ENCODE peak calls at places on chromosomes 7 and 10, in ten cellular contexts. T is SW 1271; I is iris pigment epithelial cell; D is foreskin melanocyte; C is HEK293T; R is brain microvascular endothelial cell; X is AG08395; Q is posterior vena cava; Y is CD4-positive, alpha-beta T cell; O is stimulated activated CD4-positive, alpha-beta T cell treated with anti-CD3 and anti-CD28 coated beads, Interleukin-15, amount 100 ng/mL, for 24 hours. M is an unnamed sample.

GRCh38 chr10:43123361-43124093 is 14.7 kb upstream of the CSGALNACT2 start:
- DNase-seq in R (no peak), C (no peak), Q (no peak), X (no peak), Y (no peak), D (no peak), T (no peak), I (no peak), O (no peak), M (no peak)

GRCh38 chr10:129796611-129797420 is 167.3 kb downstream of the EBF3 start:
- DNase-seq in R (no peak), X (no peak), T (no peak), Q (no peak), Y (no peak), O (no peak), D (no peak), C (no peak), I (no peak), M (no peak)

GRCh38 chr7:130954918-130955559 is 221.0 kb upstream of the KLF14 start:
- DNase-seq in C (no peak), Q (no peak), Y (no peak), X (no peak), I (no peak), T (no peak), D (no peak), R (no peak), O (no peak), M (no peak)

GRCh38 chr7:155729847-155730246 is 82.4 kb downstream of the SHH start:
- DNase-seq in T (no peak), X (no peak), R (peak), I (peak), Y (no peak), C (no peak), D (no peak), Q (no peak), O (no peak), M (peak)

GRCh38 chr7:123749537-123749857 is 694 bp upstream of the WASL start:
- DNase-seq in X (peak), D (no peak), O (peak), I (peak), T (peak), Q (no peak), R (peak), C (no peak), Y (peak), M (peak)

GRCh38 chr10:57593983-57594573 is 673.6 kb downstream of the IPMK start:
- DNase-seq in X (no peak), Y (no peak), O (no peak), D (no peak), C (no peak), I (no peak), Q (no peak), R (no peak), T (no peak), M (no peak)

GRCh38 chr7:150428671-150429451 is 21.6 kb upstream of the GIMAP8 start:
- DNase-seq in C (no peak), Y (no peak), X (peak), Q (peak), I (peak), D (no peak), R (peak), O (no peak), T (no peak), M (peak)

GRCh38 chr7:151679868-151680534 is 160.3 kb upstream of the RHEB start:
- DNase-seq in Y (no peak), I (no peak), Q (peak), O (no peak), R (no peak), T (no peak), X (no peak), D (no peak), C (no peak), M (no peak)

GRCh38 chr10:3186365-3186764 is 13.8 kb upstream of the PITRM1 start:
- DNase-seq in Q (no peak), R (no peak), I (no peak), T (no peak), O (peak), X (no peak), Y (peak), D (no peak), C (no peak), M (no peak)

GRCh38 chr10:16521311-16522016 is at the start of gene C1QL3:
- DNase-seq in X (peak), Q (no peak), I (peak), D (no peak), Y (no peak), T (no peak), C (no peak), R (no peak), O (peak), M (peak)

GRCh38 chr10:122648599-122649428 is 50.8 kb downstream of the C10orf120 start:
- DNase-seq in R (peak), T (no peak), O (peak), D (peak), C (peak), X (peak), I (peak), Y (no peak), Q (no peak), M (peak)

GRCh38 chr10:80204801-80205477 is 398 bp downstream of the ANXA11 start:
- DNase-seq in X (no peak), Y (peak), D (no peak), O (peak), T (no peak), I (peak), C (peak), R (no peak), Q (peak), M (peak)

GRCh38 chr10:32141018-32141807 is 85.0 kb upstream of the KIF5B start:
- DNase-seq in O (no peak), Q (no peak), X (no peak), T (no peak), Y (no peak), C (no peak), I (peak), R (no peak), D (no peak), M (no peak)

GRCh38 chr10:13072339-13072738 is 27.6 kb upstream of the OPTN start:
- DNase-seq in X (no peak), Q (no peak), C (no peak), O (peak), Y (no peak), D (no peak), T (no peak), I (no peak), R (no peak), M (no peak)

GRCh38 chr7:20560325-20561180 is 54.9 kb upstream of the ABCB5 start:
- DNase-seq in O (no peak), R (no peak), Y (no peak), D (peak), C (no peak), X (no peak), Q (no peak), I (no peak), T (no peak), M (no peak)

GRCh38 chr7:2633538-2634264 is 1.9 kb downstream of the TTYH3 start:
- DNase-seq in O (peak), Y (no peak), T (peak), C (no peak), X (peak), R (peak), I (peak), D (no peak), Q (peak), M (peak)

GRCh38 chr7:45000096-45001032 is at the start of gene CCM2:
- DNase-seq in I (peak), X (peak), R (no peak), Q (peak), Y (no peak), D (no peak), O (no peak), T (no peak), C (peak), M (peak)

GRCh38 chr7:64794171-64794844 is at the start of gene ZNF138:
- DNase-seq in Y (peak), R (peak), Q (peak), X (peak), I (peak), O (peak), D (peak), C (peak), T (peak), M (peak)

GRCh38 chr7:29955075-29955792 is 34.4 kb downstream of the SCRN1 start:
- DNase-seq in C (no peak), O (no peak), D (no peak), X (no peak), Y (no peak), T (no peak), I (no peak), Q (no peak), R (no peak), M (no peak)

GRCh38 chr7:42380411-42380810 is 143.4 kb upstream of the GLI3 start:
- DNase-seq in I (peak), D (no peak), T (no peak), X (peak), R (no peak), C (no peak), Q (no peak), O (no peak), Y (no peak), M (peak)

GRCh38 chr10:83603708-83604107 is 535.6 kb upstream of the GHITM start:
- DNase-seq in D (no peak), O (no peak), X (no peak), Q (no peak), I (peak), C (no peak), T (no peak), R (peak), Y (no peak), M (peak)

GRCh38 chr10:7006614-7007013 is 404.2 kb downstream of the SFMBT2 start:
- DNase-seq in D (no peak), Q (no peak), X (no peak), R (no peak), I (no peak), C (no peak), O (no peak), Y (no peak), T (no peak), M (no peak)

GRCh38 chr7:138952791-138953190 is 28.4 kb downstream of the KIAA1549 start:
- DNase-seq in R (no peak), C (no peak), Q (no peak), X (no peak), I (peak), O (no peak), D (no peak), Y (no peak), T (no peak), M (no peak)

GRCh38 chr7:133248901-133249300 is 4.0 kb upstream of the EXOC4 start:
- DNase-seq in I (no peak), T (no peak), X (no peak), Q (no peak), R (no peak), O (no peak), D (no peak), Y (no peak), C (no peak), M (no peak)

GRCh38 chr10:59779656-59780521 is 26.6 kb upstream of the MRLN start:
- DNase-seq in Y (no peak), R (no peak), O (no peak), D (no peak), T (no peak), I (no peak), X (no peak), Q (no peak), C (no peak), M (no peak)

GRCh38 chr10:6203331-6204062 is 765 bp downstream of the PFKFB3 start:
- DNase-seq in I (peak), Q (peak), R (no peak), T (no peak), X (peak), C (peak), Y (peak), D (peak), O (peak), M (peak)

GRCh38 chr7:71327946-71328345 is 196.0 kb downstream of the GALNT17 start:
- DNase-seq in T (no peak), O (no peak), R (no peak), Y (no peak), C (no peak), D (no peak), I (no peak), Q (no peak), X (no peak), M (no peak)

GRCh38 chr7:132966731-132967130 is 115.2 kb downstream of the CHCHD3 start:
- DNase-seq in O (no peak), X (no peak), C (no peak), Q (no peak), R (no peak), I (peak), D (no peak), T (no peak), Y (no peak), M (peak)

GRCh38 chr10:46550795-46551700 is 5.4 kb downstream of the GPRIN2 start:
- DNase-seq in D (no peak), T (no peak), X (no peak), Y (no peak), O (peak), C (no peak), I (no peak), Q (peak), R (no peak), M (no peak)

GRCh38 chr10:103265712-103266329 is 11.1 kb upstream of the INA start:
- DNase-seq in I (peak), Y (no peak), O (peak), T (no peak), X (peak), D (peak), Q (peak), C (peak), R (peak), M (peak)

GRCh38 chr10:60846173-60846572 is 67.9 kb downstream of the CDK1 start:
- DNase-seq in T (no peak), O (no peak), Q (no peak), C (no peak), X (peak), D (peak), I (peak), R (peak), Y (no peak), M (peak)

GRCh38 chr7:123410273-123410928 is 124.0 kb downstream of the IQUB start:
- DNase-seq in O (no peak), D (no peak), R (peak), T (no peak), C (peak), Y (no peak), I (peak), X (no peak), Q (no peak), M (no peak)

GRCh38 chr7:46542076-46542475 is 621.0 kb upstream of the IGFBP3 start:
- DNase-seq in C (no peak), Q (no peak), X (no peak), Y (no peak), O (no peak), I (no peak), D (no peak), T (no peak), R (no peak), M (peak)

GRCh38 chr10:132878091-132878729 is 64.2 kb downstream of the CFAP46 start:
- DNase-seq in T (no peak), R (no peak), Q (peak), O (no peak), C (no peak), X (no peak), Y (no peak), D (no peak), I (no peak), M (no peak)

GRCh38 chr10:36256905-36257304 is 614.8 kb upstream of the FZD8 start:
- DNase-seq in O (no peak), X (peak), T (no peak), Q (no peak), Y (no peak), D (no peak), R (peak), I (peak), C (no peak), M (peak)